ENCODE peak calls at places on chromosomes 16 and 17, in eight cellular contexts. One of them, this sample, is unnamed. For H3K4me1, the result is how much of the 10 kb centered on the place peaks cover.

GRCh38 chr16:86449377-86450095 is 60.8 kb upstream of the FOXF1 start:
- DNase-seq in HepG2: no peak
- DNase-seq in neural progenitor cell: no peak
- DNase-seq in fibroblast of lung: no peak
- DNase-seq in endothelial cell of umbilical vein: no peak
- DNase-seq in H1: no peak
- DNase-seq in GM23248: no peak
- DNase-seq in GM23338: no peak
- DNase-seq in this sample: no peak

GRCh38 chr16:86664518-86665318 is 86.4 kb downstream of the FOXL1 start:
- DNase-seq in endothelial cell of umbilical vein: peak
- DNase-seq in HepG2: peak
- DNase-seq in GM23338: no peak
- DNase-seq in H1: no peak
- DNase-seq in fibroblast of lung: peak
- DNase-seq in neural progenitor cell: no peak
- DNase-seq in GM23248: peak
- DNase-seq in this sample: peak

GRCh38 chr17:7281953-7282751 is 634 bp downstream of the SLC2A4 start:
- DNase-seq in GM23248: no peak
- DNase-seq in GM23338: peak
- DNase-seq in HepG2: no peak
- DNase-seq in H1: no peak
- DNase-seq in fibroblast of lung: no peak
- DNase-seq in neural progenitor cell: no peak
- DNase-seq in endothelial cell of umbilical vein: no peak
- DNase-seq in this sample: peak

GRCh38 chr17:34709108-34709779 is 129.9 kb downstream of the TMEM132E start:
- DNase-seq in endothelial cell of umbilical vein: no peak
- DNase-seq in GM23248: peak
- DNase-seq in H1: no peak
- DNase-seq in GM23338: no peak
- DNase-seq in HepG2: no peak
- DNase-seq in fibroblast of lung: no peak
- DNase-seq in neural progenitor cell: no peak
- DNase-seq in this sample: no peak

GRCh38 chr17:36661047-36661666 is 59.8 kb downstream of the MRM1 start:
- DNase-seq in GM23338: no peak
- DNase-seq in H1: no peak
- DNase-seq in fibroblast of lung: no peak
- DNase-seq in endothelial cell of umbilical vein: no peak
- DNase-seq in neural progenitor cell: no peak
- DNase-seq in GM23248: no peak
- DNase-seq in HepG2: no peak
- DNase-seq in this sample: no peak

GRCh38 chr17:7323731-7324437 is 5.3 kb downstream of the NEURL4 start:
- DNase-seq in endothelial cell of umbilical vein: peak
- DNase-seq in GM23248: peak
- DNase-seq in HepG2: no peak
- DNase-seq in GM23338: peak
- DNase-seq in neural progenitor cell: peak
- DNase-seq in fibroblast of lung: no peak
- DNase-seq in H1: peak
- DNase-seq in this sample: peak

GRCh38 chr17:17567114-17567513 is 24.4 kb downstream of the PEMT start:
- DNase-seq in HepG2: no peak
- DNase-seq in GM23338: no peak
- DNase-seq in endothelial cell of umbilical vein: no peak
- DNase-seq in GM23248: no peak
- DNase-seq in neural progenitor cell: no peak
- DNase-seq in fibroblast of lung: no peak
- DNase-seq in H1: no peak
- DNase-seq in this sample: no peak

GRCh38 chr17:67759355-67760171 is 41.8 kb downstream of the NOL11 start:
- DNase-seq in H1: no peak
- DNase-seq in neural progenitor cell: no peak
- DNase-seq in HepG2: no peak
- DNase-seq in GM23248: peak
- DNase-seq in GM23338: no peak
- DNase-seq in endothelial cell of umbilical vein: no peak
- DNase-seq in fibroblast of lung: peak
- DNase-seq in this sample: no peak

GRCh38 chr17:47945529-47946508 is 4.4 kb downstream of the PNPO start:
- DNase-seq in GM23338: no peak
- DNase-seq in H1: no peak
- DNase-seq in HepG2: no peak
- DNase-seq in endothelial cell of umbilical vein: no peak
- DNase-seq in GM23248: no peak
- DNase-seq in fibroblast of lung: no peak
- DNase-seq in neural progenitor cell: no peak
- DNase-seq in this sample: no peak

GRCh38 chr17:4600563-4600962 is 16.2 kb downstream of the SMTNL2 start:
- DNase-seq in fibroblast of lung: no peak
- DNase-seq in HepG2: no peak
- DNase-seq in GM23248: no peak
- DNase-seq in neural progenitor cell: peak
- DNase-seq in GM23338: peak
- DNase-seq in endothelial cell of umbilical vein: no peak
- DNase-seq in H1: no peak
- DNase-seq in this sample: peak

GRCh38 chr16:74811911-74812310 is 37.3 kb upstream of the FA2H start:
- DNase-seq in GM23248: no peak
- DNase-seq in H1: no peak
- DNase-seq in GM23338: no peak
- DNase-seq in neural progenitor cell: no peak
- DNase-seq in HepG2: no peak
- DNase-seq in endothelial cell of umbilical vein: no peak
- DNase-seq in fibroblast of lung: no peak
- DNase-seq in this sample: no peak

GRCh38 chr16:50462793-50463507 is 85.2 kb upstream of the NKD1 start:
- DNase-seq in GM23248: no peak
- DNase-seq in fibroblast of lung: no peak
- DNase-seq in neural progenitor cell: peak
- DNase-seq in HepG2: peak
- DNase-seq in H1: no peak
- DNase-seq in endothelial cell of umbilical vein: no peak
- DNase-seq in GM23338: peak
- DNase-seq in this sample: no peak

GRCh38 chr17:69643686-69644085 is 229.2 kb downstream of the MAP2K6 start:
- DNase-seq in fibroblast of lung: no peak
- DNase-seq in GM23338: no peak
- DNase-seq in GM23248: peak
- DNase-seq in H1: no peak
- DNase-seq in neural progenitor cell: no peak
- DNase-seq in HepG2: no peak
- DNase-seq in endothelial cell of umbilical vein: no peak
- DNase-seq in this sample: no peak

GRCh38 chr17:42405076-42405475 is 16.8 kb upstream of the STAT3 start:
- DNase-seq in endothelial cell of umbilical vein: no peak
- DNase-seq in neural progenitor cell: no peak
- DNase-seq in H1: no peak
- DNase-seq in GM23248: no peak
- DNase-seq in HepG2: no peak
- DNase-seq in fibroblast of lung: no peak
- DNase-seq in GM23338: no peak
- DNase-seq in this sample: no peak
- H3K4me1 ChIP-seq in endothelial cell of umbilical vein: half or more
- H3K4me1 ChIP-seq in neural progenitor cell: under half
- H3K4me1 ChIP-seq in H1: under half
- H3K4me1 ChIP-seq in GM23248: half or more
- H3K4me1 ChIP-seq in HepG2: under half
- H3K4me1 ChIP-seq in fibroblast of lung: under half
- H3K4me1 ChIP-seq in GM23338: half or more
- H3K4me1 ChIP-seq in this sample: under half

DNA sequence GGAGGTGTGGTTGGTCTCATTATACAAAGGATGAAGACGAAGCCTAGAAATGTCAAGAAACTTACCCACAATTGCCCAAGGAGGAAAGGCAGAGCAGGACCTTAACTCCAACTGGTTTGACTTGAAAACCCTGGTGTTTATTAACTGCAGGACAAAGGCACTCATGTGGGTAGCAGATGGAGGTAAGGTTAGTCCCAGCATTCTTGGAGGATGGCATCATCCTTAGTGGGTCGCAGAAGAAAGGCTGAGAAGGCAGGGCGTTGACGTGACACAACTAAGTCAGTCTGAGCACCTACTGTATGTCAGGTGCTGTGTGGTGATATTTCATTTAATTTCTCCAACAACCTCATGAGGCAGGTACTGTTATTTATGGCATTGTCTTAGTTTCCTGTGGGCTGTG is 101.3 kb downstream of the HAPSTR1 start:
- DNase-seq in fibroblast of lung: peak
- DNase-seq in H1: peak
- DNase-seq in neural progenitor cell: no peak
- DNase-seq in GM23248: peak
- DNase-seq in HepG2: no peak
- DNase-seq in endothelial cell of umbilical vein: no peak
- DNase-seq in GM23338: no peak
- DNase-seq in this sample: no peak
- H3K4me2 ChIP-seq in fibroblast of lung: no peak
- H3K4me2 ChIP-seq in H1: no peak
- H3K4me2 ChIP-seq in neural progenitor cell: no peak
- H3K4me2 ChIP-seq in GM23248: no peak
- H3K4me2 ChIP-seq in HepG2: no peak
- H3K4me2 ChIP-seq in endothelial cell of umbilical vein: no peak
- H3K4me2 ChIP-seq in GM23338: no peak
- H3K4me2 ChIP-seq in this sample: no peak

DNA sequence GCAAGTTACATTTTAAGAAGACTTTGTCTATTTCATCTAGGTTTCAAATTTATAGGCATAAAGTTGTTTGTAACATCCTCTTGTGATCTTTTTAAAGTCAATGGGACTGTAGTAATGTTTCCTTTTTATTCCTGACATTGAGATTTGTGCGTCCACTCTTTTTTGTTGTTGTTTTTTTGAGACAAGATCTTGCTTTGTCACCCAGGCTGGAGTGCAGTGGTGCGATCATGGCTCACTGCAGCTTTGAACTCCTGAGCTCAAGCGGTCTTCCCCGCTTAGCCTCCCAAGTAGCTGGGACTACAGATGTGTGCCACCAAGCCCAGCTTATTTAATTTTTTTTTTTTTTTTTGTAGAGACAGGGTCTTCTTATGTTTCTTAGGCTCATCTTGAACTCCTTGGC is 29.9 kb downstream of the RPTOR start:
- DNase-seq in GM23338: no peak
- DNase-seq in HepG2: no peak
- DNase-seq in endothelial cell of umbilical vein: no peak
- DNase-seq in fibroblast of lung: no peak
- DNase-seq in neural progenitor cell: no peak
- DNase-seq in GM23248: no peak
- DNase-seq in H1: no peak
- DNase-seq in this sample: no peak
- TF ChIP-seq EZH2 in GM23338: no peak
- TF ChIP-seq EZH2 in HepG2: no peak
- TF ChIP-seq EZH2 in endothelial cell of umbilical vein: no peak
- TF ChIP-seq EZH2 in fibroblast of lung: no peak
- TF ChIP-seq EZH2 in neural progenitor cell: no peak
- TF ChIP-seq EZH2 in GM23248: no peak
- TF ChIP-seq EZH2 in H1: no peak
- TF ChIP-seq EZH2 in this sample: no peak

DNA sequence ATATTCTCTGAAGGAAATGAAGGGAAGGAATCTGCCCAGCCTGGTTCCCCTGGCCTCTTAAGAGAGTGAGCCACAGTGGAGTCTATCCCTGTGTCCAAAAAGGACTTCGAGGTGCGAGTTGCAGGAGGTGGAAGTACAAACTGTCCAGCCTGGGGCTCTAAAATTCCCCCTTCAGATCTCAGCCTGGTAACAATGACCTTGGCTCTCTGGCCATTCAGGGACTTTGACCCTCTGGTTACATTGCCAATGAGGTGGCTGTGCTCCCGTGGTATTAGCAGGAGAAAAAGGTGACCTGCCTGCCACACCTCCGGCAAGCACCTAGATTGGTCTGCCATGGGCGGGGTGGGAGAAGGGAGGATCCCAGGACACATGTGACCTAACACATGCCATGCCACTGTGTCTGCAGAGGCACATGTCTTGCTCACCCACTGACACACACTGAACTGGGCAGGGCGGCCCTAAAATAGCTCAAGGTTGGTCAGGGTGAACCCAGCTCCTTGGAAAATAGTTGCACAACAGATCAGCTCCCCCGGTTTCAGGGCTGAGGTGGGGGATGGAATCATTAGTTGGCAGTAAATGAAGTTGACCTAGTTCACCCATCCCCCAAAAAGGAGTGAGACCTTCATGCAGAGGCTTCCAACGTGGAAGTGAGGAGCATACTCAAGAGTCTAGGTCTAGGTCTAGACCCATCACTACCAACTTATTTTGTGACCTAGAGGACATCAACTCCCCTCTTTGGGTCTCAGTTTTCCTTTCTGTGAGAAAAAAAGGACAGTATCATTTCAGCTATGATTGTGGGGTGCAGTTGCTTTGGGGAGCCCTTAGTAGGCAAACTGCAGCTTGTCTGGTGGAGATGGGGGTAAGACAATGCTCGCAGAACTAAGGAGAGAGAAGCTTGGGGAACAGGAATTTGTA is 2.2 kb downstream of the NR1D1 start:
- DNase-seq in endothelial cell of umbilical vein: peak
- DNase-seq in fibroblast of lung: peak
- DNase-seq in GM23338: no peak
- DNase-seq in H1: no peak
- DNase-seq in HepG2: peak
- DNase-seq in GM23248: peak
- DNase-seq in neural progenitor cell: no peak
- DNase-seq in this sample: peak
- H3K4me1 ChIP-seq in endothelial cell of umbilical vein: under half
- H3K4me1 ChIP-seq in fibroblast of lung: under half
- H3K4me1 ChIP-seq in GM23338: under half
- H3K4me1 ChIP-seq in H1: under half
- H3K4me1 ChIP-seq in HepG2: half or more
- H3K4me1 ChIP-seq in GM23248: under half
- H3K4me1 ChIP-seq in neural progenitor cell: under half
- H3K4me1 ChIP-seq in this sample: under half

GRCh38 chr17:39671651-39672521 is 3.6 kb downstream of the PNMT start:
- DNase-seq in GM23248: peak
- DNase-seq in endothelial cell of umbilical vein: peak
- DNase-seq in HepG2: peak
- DNase-seq in H1: no peak
- DNase-seq in neural progenitor cell: peak
- DNase-seq in fibroblast of lung: peak
- DNase-seq in GM23338: peak
- DNase-seq in this sample: peak

GRCh38 chr17:39670746-39671145 is 2.5 kb downstream of the PNMT start:
- DNase-seq in HepG2: no peak
- DNase-seq in GM23338: no peak
- DNase-seq in endothelial cell of umbilical vein: no peak
- DNase-seq in GM23248: no peak
- DNase-seq in neural progenitor cell: no peak
- DNase-seq in fibroblast of lung: no peak
- DNase-seq in H1: no peak
- DNase-seq in this sample: no peak

GRCh38 chr17:39674179-39674578 is 5.9 kb downstream of the PNMT start:
- DNase-seq in neural progenitor cell: no peak
- DNase-seq in H1: no peak
- DNase-seq in fibroblast of lung: no peak
- DNase-seq in HepG2: no peak
- DNase-seq in GM23338: no peak
- DNase-seq in endothelial cell of umbilical vein: no peak
- DNase-seq in GM23248: no peak
- DNase-seq in this sample: no peak

GRCh38 chr17:39673335-39674081 is 5.3 kb downstream of the PNMT start:
- DNase-seq in GM23248: no peak
- DNase-seq in endothelial cell of umbilical vein: no peak
- DNase-seq in H1: no peak
- DNase-seq in neural progenitor cell: no peak
- DNase-seq in fibroblast of lung: no peak
- DNase-seq in HepG2: no peak
- DNase-seq in GM23338: no peak
- DNase-seq in this sample: no peak

GRCh38 chr17:39672522-39673334 is 4.5 kb downstream of the PNMT start:
- DNase-seq in H1: no peak
- DNase-seq in HepG2: no peak
- DNase-seq in GM23338: no peak
- DNase-seq in GM23248: no peak
- DNase-seq in fibroblast of lung: no peak
- DNase-seq in endothelial cell of umbilical vein: no peak
- DNase-seq in neural progenitor cell: no peak
- DNase-seq in this sample: no peak
- H3K4me2 ChIP-seq in H1: no peak
- H3K4me2 ChIP-seq in HepG2: peak
- H3K4me2 ChIP-seq in GM23338: no peak
- H3K4me2 ChIP-seq in GM23248: no peak
- H3K4me2 ChIP-seq in fibroblast of lung: no peak
- H3K4me2 ChIP-seq in endothelial cell of umbilical vein: no peak
- H3K4me2 ChIP-seq in neural progenitor cell: no peak
- H3K4me2 ChIP-seq in this sample: no peak

This sample was measured in hepatocyte.